ENCODE peak calls at places on chromosomes 1 and 21, in five cellular contexts. G, B, I, H and X are unnamed samples.

GRCh38 chr21:39666681-39667315 is 54.1 kb downstream of the B3GALT5 start:
- DNase-seq in I (no peak), H (peak; percentile 56), G (no peak), B (no peak), X (no peak)

GRCh38 chr1:17606826-17607440 is 67.4 kb downstream of the ARHGEF10L start:
- DNase-seq in B (peak; percentile 43), H (peak; percentile 89), I (peak; percentile 33), G (peak; percentile 11), X (peak; percentile 51)

GRCh38 chr1:47432071-47433036 is 5.5 kb upstream of the FOXD2 start:
- DNase-seq in I (no peak), H (peak; percentile 78), B (peak; percentile 58), G (peak; percentile 51), X (peak; percentile 85)

GRCh38 chr1:235326719-235327558 is 1.0 kb downstream of the ARID4B start:
- DNase-seq in H (peak; percentile 74), G (peak; percentile 49), I (no peak), B (no peak), X (peak; percentile 23)

GRCh38 chr1:37362569-37362968 is 111.8 kb upstream of the ZC3H12A start:
- DNase-seq in I (no peak), H (no peak), B (no peak), G (no peak), X (no peak)

GRCh38 chr1:231497629-231498152 is 30.8 kb upstream of the TSNAX start:
- DNase-seq in B (no peak), H (no peak), G (no peak), I (no peak), X (no peak)

GRCh38 chr1:11706292-11706691 is 14.8 kb downstream of the DRAXIN start:
- DNase-seq in I (no peak), H (no peak), G (no peak), B (no peak), X (no peak)

GRCh38 chr1:65265296-65266271 is 43.8 kb upstream of the DNAJC6 start:
- DNase-seq in B (no peak), H (no peak), G (no peak), I (no peak), X (no peak)

GRCh38 chr1:31955917-31956736 is 18.0 kb upstream of the PTP4A2 start:
- DNase-seq in H (peak; percentile 85), G (peak; percentile 78), I (peak; percentile 98), B (peak; percentile 100), X (peak; percentile 100)

GRCh38 chr1:111203681-111204210 is 3.3 kb upstream of the DENND2D start:
- DNase-seq in I (no peak), H (peak; percentile 97), B (peak; percentile 52), G (peak; percentile 79), X (peak; percentile 56)

GRCh38 chr1:110067957-110068645 is 2.4 kb downstream of the ALX3 start:
- DNase-seq in H (no peak), B (no peak), I (no peak), G (no peak), X (no peak)

GRCh38 chr1:212669102-212669501 is 30.5 kb downstream of the BATF3 start:
- DNase-seq in G (no peak), H (no peak), B (no peak), I (no peak), X (peak; percentile 32)

GRCh38 chr21:33383056-33383888 is 19.9 kb upstream of the IFNGR2 start:
- DNase-seq in G (peak; percentile 63), I (no peak), H (peak; percentile 77), B (peak; percentile 84), X (peak; percentile 92)

GRCh38 chr1:23867542-23867952 is 543 bp downstream of the FUCA1 start:
- DNase-seq in H (no peak), G (no peak), B (no peak), I (no peak), X (no peak)

GRCh38 chr21:31457675-31458074 is 113.6 kb upstream of the TIAM1 start:
- DNase-seq in G (no peak), B (no peak), I (no peak), H (no peak), X (no peak)

GRCh38 chr1:214187933-214188332 is 93.0 kb upstream of the SMYD2 start:
- DNase-seq in I (no peak), B (no peak), H (no peak), G (no peak), X (no peak)

GRCh38 chr21:45843426-45843825 is 138.1 kb upstream of the COL6A1 start:
- DNase-seq in H (no peak), I (no peak), B (no peak), G (no peak), X (no peak)

GRCh38 chr1:5975133-5975880 is 16.9 kb downstream of the NPHP4 start:
- DNase-seq in H (peak; percentile 66), B (peak; percentile 61), I (peak; percentile 30), G (peak; percentile 22), X (peak; percentile 68)

GRCh38 chr1:172125812-172126430 is 284.6 kb downstream of the DNM3 start:
- DNase-seq in G (no peak), H (no peak), I (no peak), B (no peak), X (no peak)

GRCh38 chr1:42146916-42147320 is 6.3 kb upstream of the GUCA2B start:
- DNase-seq in I (no peak), H (peak; percentile 86), G (peak; percentile 57), B (peak; percentile 38), X (peak; percentile 45)

GRCh38 chr1:57131701-57132394 is 166.0 kb upstream of the C8B start:
- DNase-seq in B (peak; percentile 4), I (no peak), H (no peak), G (no peak), X (peak; percentile 18)

GRCh38 chr1:17648457-17649145 is 106.5 kb upstream of the ACTL8 start:
- DNase-seq in B (peak; percentile 22), I (no peak), H (no peak), G (no peak), X (peak; percentile 12)

GRCh38 chr1:48057249-48057648 is 60.1 kb upstream of the TRABD2B start:
- DNase-seq in I (no peak), G (no peak), B (no peak), H (no peak), X (no peak)

GRCh38 chr1:18059206-18059605 is 48.4 kb upstream of the IGSF21 start:
- DNase-seq in I (no peak), H (no peak), B (no peak), G (no peak), X (no peak)

GRCh38 chr1:50637460-50637859 is 214.2 kb upstream of the DMRTA2 start:
- DNase-seq in G (no peak), H (no peak), I (no peak), B (no peak), X (peak; percentile 8)

GRCh38 chr1:240190881-240191385 is 99.2 kb downstream of the FMN2 start:
- DNase-seq in I (peak; percentile 98), G (no peak), H (no peak), B (peak; percentile 97), X (peak; percentile 98)

GRCh38 chr1:182331412-182331811 is 60.2 kb downstream of the GLUL start:
- DNase-seq in H (no peak), I (no peak), B (no peak), G (no peak), X (no peak)

GRCh38 chr21:36567216-36567917 is 87.4 kb upstream of the CLDN14 start:
- DNase-seq in G (no peak), B (peak; percentile 74), I (no peak), H (no peak), X (no peak)

GRCh38 chr1:7005762-7006161 is 220.5 kb downstream of the CAMTA1 start:
- DNase-seq in B (no peak), I (no peak), G (no peak), H (no peak), X (no peak)

GRCh38 chr1:29033829-29034466 is 89.8 kb downstream of the TMEM200B start:
- DNase-seq in H (no peak), G (no peak), B (peak; percentile 49), I (peak; percentile 8), X (peak; percentile 36)

GRCh38 chr1:23368562-23369334 is 888 bp downstream of the ZNF436 start:
- DNase-seq in I (peak; percentile 64), G (peak; percentile 84), B (peak; percentile 87), H (peak; percentile 95), X (peak; percentile 91)

GRCh38 chr1:210598135-210598652 is 269.5 kb downstream of the HHAT start:
- DNase-seq in I (peak; percentile 92), G (no peak), H (no peak), B (peak; percentile 92), X (peak; percentile 77)

GRCh38 chr1:85577421-85578320 is 2.9 kb upstream of the CCN1 start:
- DNase-seq in I (peak; percentile 65), B (peak; percentile 82), G (no peak), H (no peak), X (peak; percentile 89)

GRCh38 chr21:37528150-37528937 is 161.8 kb downstream of the DYRK1A start:
- DNase-seq in G (no peak), B (no peak), I (no peak), H (no peak), X (no peak)